ENCODE peak calls at places on chromosomes 5 and 9, in six cellular contexts. One of them, this sample, is unnamed.

GRCh38 chr9:124855944-124856773 is 2.9 kb downstream of the WDR38 start:
- DNase-seq in amniotic stem cell: no peak
- DNase-seq in cardiac fibroblast: no peak
- DNase-seq in GM23248: peak; percentile 54
- DNase-seq in NCI-H345: peak; percentile 20
- DNase-seq in spleen: peak; percentile 77
- DNase-seq in this sample: peak; percentile 49

GRCh38 chr9:28810375-28811075 is 1237.2 kb upstream of the C9orf72 start:
- DNase-seq in amniotic stem cell: no peak
- DNase-seq in GM23248: no peak
- DNase-seq in cardiac fibroblast: peak; percentile 87
- DNase-seq in NCI-H345: no peak
- DNase-seq in spleen: no peak
- DNase-seq in this sample: no peak

GRCh38 chr5:180208435-180209081 is 453 bp downstream of the RASGEF1C start:
- DNase-seq in amniotic stem cell: no peak
- DNase-seq in NCI-H345: peak; percentile 41
- DNase-seq in spleen: peak; percentile 33
- DNase-seq in GM23248: peak; percentile 16
- DNase-seq in cardiac fibroblast: no peak
- DNase-seq in this sample: no peak

GRCh38 chr9:99724640-99725039 is 97.0 kb upstream of the NR4A3 start:
- DNase-seq in spleen: no peak
- DNase-seq in GM23248: no peak
- DNase-seq in amniotic stem cell: no peak
- DNase-seq in cardiac fibroblast: no peak
- DNase-seq in NCI-H345: no peak
- DNase-seq in this sample: no peak

GRCh38 chr9:126702501-126703329 is 89.0 kb downstream of the LMX1B start:
- DNase-seq in NCI-H345: no peak
- DNase-seq in amniotic stem cell: no peak
- DNase-seq in GM23248: peak; percentile 17
- DNase-seq in cardiac fibroblast: no peak
- DNase-seq in spleen: peak; percentile 79
- DNase-seq in this sample: peak; percentile 66

GRCh38 chr5:169716287-169716686 is 79.2 kb downstream of the DOCK2 start:
- DNase-seq in amniotic stem cell: no peak
- DNase-seq in cardiac fibroblast: peak; percentile 87
- DNase-seq in NCI-H345: no peak
- DNase-seq in spleen: no peak
- DNase-seq in GM23248: peak; percentile 77
- DNase-seq in this sample: peak; percentile 60

GRCh38 chr5:35303152-35303551 is 72.9 kb upstream of the PRLR start:
- DNase-seq in GM23248: no peak
- DNase-seq in spleen: no peak
- DNase-seq in amniotic stem cell: no peak
- DNase-seq in NCI-H345: no peak
- DNase-seq in cardiac fibroblast: no peak
- DNase-seq in this sample: no peak

GRCh38 chr9:38371495-38371894 is 21.0 kb upstream of the ALDH1B1 start:
- DNase-seq in amniotic stem cell: no peak
- DNase-seq in NCI-H345: peak; percentile 57
- DNase-seq in cardiac fibroblast: peak; percentile 35
- DNase-seq in GM23248: peak; percentile 42
- DNase-seq in spleen: no peak
- DNase-seq in this sample: peak; percentile 42

GRCh38 chr5:126811515-126812198 is 34.7 kb downstream of the LMNB1 start:
- DNase-seq in amniotic stem cell: no peak
- DNase-seq in spleen: no peak
- DNase-seq in GM23248: peak; percentile 68
- DNase-seq in NCI-H345: no peak
- DNase-seq in cardiac fibroblast: peak; percentile 79
- DNase-seq in this sample: peak; percentile 40

GRCh38 chr9:87889882-87890252 is 7.2 kb downstream of the SPATA31E1 start:
- DNase-seq in cardiac fibroblast: no peak
- DNase-seq in NCI-H345: no peak
- DNase-seq in spleen: no peak
- DNase-seq in amniotic stem cell: no peak
- DNase-seq in GM23248: no peak
- DNase-seq in this sample: no peak

GRCh38 chr9:89845862-89846261 is 241.1 kb downstream of the GADD45G start:
- DNase-seq in NCI-H345: no peak
- DNase-seq in cardiac fibroblast: no peak
- DNase-seq in amniotic stem cell: no peak
- DNase-seq in spleen: peak; percentile 27
- DNase-seq in GM23248: no peak
- DNase-seq in this sample: no peak

GRCh38 chr9:128607642-128608350 is 48.9 kb downstream of the DYNC2I2 start:
- DNase-seq in cardiac fibroblast: peak; percentile 23
- DNase-seq in NCI-H345: no peak
- DNase-seq in GM23248: peak; percentile 50
- DNase-seq in amniotic stem cell: no peak
- DNase-seq in spleen: no peak
- DNase-seq in this sample: no peak

GRCh38 chr9:108956098-108956533 is 21.9 kb downstream of the ABITRAM start:
- DNase-seq in NCI-H345: no peak
- DNase-seq in amniotic stem cell: no peak
- DNase-seq in cardiac fibroblast: no peak
- DNase-seq in spleen: no peak
- DNase-seq in GM23248: no peak
- DNase-seq in this sample: no peak

GRCh38 chr5:94908889-94909480 is 290.5 kb downstream of the SLF1 start:
- DNase-seq in NCI-H345: peak; percentile 45
- DNase-seq in cardiac fibroblast: peak; percentile 73
- DNase-seq in GM23248: peak; percentile 55
- DNase-seq in spleen: no peak
- DNase-seq in amniotic stem cell: peak; percentile 40
- DNase-seq in this sample: peak; percentile 41

GRCh38 chr9:36744678-36745077 is 172.0 kb downstream of the MELK start:
- DNase-seq in cardiac fibroblast: no peak
- DNase-seq in amniotic stem cell: no peak
- DNase-seq in GM23248: no peak
- DNase-seq in NCI-H345: no peak
- DNase-seq in spleen: no peak
- DNase-seq in this sample: no peak

GRCh38 chr5:80034962-80035821 is at the start of gene THBS4:
- DNase-seq in amniotic stem cell: no peak
- DNase-seq in spleen: no peak
- DNase-seq in NCI-H345: no peak
- DNase-seq in cardiac fibroblast: no peak
- DNase-seq in GM23248: peak; percentile 16
- DNase-seq in this sample: peak; percentile 27

GRCh38 chr5:41527201-41527779 is 16.9 kb upstream of the PLCXD3 start:
- DNase-seq in spleen: no peak
- DNase-seq in NCI-H345: no peak
- DNase-seq in cardiac fibroblast: peak; percentile 99
- DNase-seq in amniotic stem cell: peak; percentile 55
- DNase-seq in GM23248: peak; percentile 98
- DNase-seq in this sample: peak; percentile 66

GRCh38 chr9:134800791-134801339 is 79.7 kb upstream of the FCN2 start:
- DNase-seq in spleen: no peak
- DNase-seq in NCI-H345: no peak
- DNase-seq in GM23248: no peak
- DNase-seq in cardiac fibroblast: no peak
- DNase-seq in amniotic stem cell: no peak
- DNase-seq in this sample: no peak

GRCh38 chr9:92151691-92152393 is 36.6 kb upstream of the SPTLC1 start:
- DNase-seq in spleen: no peak
- DNase-seq in cardiac fibroblast: peak; percentile 95
- DNase-seq in amniotic stem cell: no peak
- DNase-seq in GM23248: peak; percentile 97
- DNase-seq in NCI-H345: peak; percentile 75
- DNase-seq in this sample: peak; percentile 71

GRCh38 chr5:92560698-92561361 is 1020.2 kb downstream of the NR2F1-AS1 start:
- DNase-seq in amniotic stem cell: no peak
- DNase-seq in NCI-H345: peak; percentile 46
- DNase-seq in cardiac fibroblast: peak; percentile 65
- DNase-seq in spleen: no peak
- DNase-seq in GM23248: peak; percentile 82
- DNase-seq in this sample: peak; percentile 43

GRCh38 chr5:168425997-168426863 is 60.0 kb upstream of the RARS1 start:
- DNase-seq in GM23248: no peak
- DNase-seq in spleen: no peak
- DNase-seq in NCI-H345: no peak
- DNase-seq in cardiac fibroblast: no peak
- DNase-seq in amniotic stem cell: no peak
- DNase-seq in this sample: no peak

GRCh38 chr9:101146508-101146907 is 118.0 kb downstream of the PLPPR1 start:
- DNase-seq in NCI-H345: no peak
- DNase-seq in spleen: no peak
- DNase-seq in GM23248: no peak
- DNase-seq in amniotic stem cell: no peak
- DNase-seq in cardiac fibroblast: no peak
- DNase-seq in this sample: no peak

GRCh38 chr9:121201045-121201737 is 478 bp downstream of the RAB14 start:
- DNase-seq in NCI-H345: peak; percentile 13
- DNase-seq in amniotic stem cell: no peak
- DNase-seq in spleen: peak; percentile 94
- DNase-seq in cardiac fibroblast: no peak
- DNase-seq in GM23248: peak; percentile 71
- DNase-seq in this sample: peak; percentile 53

GRCh38 chr5:150217874-150218692 is 28.2 kb downstream of the SLC6A7 start:
- DNase-seq in NCI-H345: peak; percentile 79
- DNase-seq in GM23248: peak; percentile 84
- DNase-seq in spleen: peak; percentile 91
- DNase-seq in cardiac fibroblast: peak; percentile 88
- DNase-seq in amniotic stem cell: no peak
- DNase-seq in this sample: peak; percentile 94

GRCh38 chr5:141668601-141669265 is 13.3 kb downstream of the ARAP3 start:
- DNase-seq in GM23248: peak; percentile 46
- DNase-seq in spleen: no peak
- DNase-seq in amniotic stem cell: no peak
- DNase-seq in NCI-H345: no peak
- DNase-seq in cardiac fibroblast: no peak
- DNase-seq in this sample: no peak

GRCh38 chr9:114098660-114099522 is at the start of gene KIF12:
- DNase-seq in spleen: no peak
- DNase-seq in NCI-H345: peak; percentile 75
- DNase-seq in amniotic stem cell: no peak
- DNase-seq in cardiac fibroblast: no peak
- DNase-seq in GM23248: peak; percentile 26
- DNase-seq in this sample: peak; percentile 43

GRCh38 chr5:1959231-1959630 is 76.5 kb upstream of the IRX4 start:
- DNase-seq in amniotic stem cell: no peak
- DNase-seq in NCI-H345: no peak
- DNase-seq in spleen: no peak
- DNase-seq in GM23248: no peak
- DNase-seq in cardiac fibroblast: no peak
- DNase-seq in this sample: no peak

GRCh38 chr5:89087551-89088318 is 204.8 kb upstream of the MEF2C start:
- DNase-seq in cardiac fibroblast: no peak
- DNase-seq in NCI-H345: no peak
- DNase-seq in spleen: no peak
- DNase-seq in GM23248: no peak
- DNase-seq in amniotic stem cell: no peak
- DNase-seq in this sample: no peak

GRCh38 chr9:12813960-12814876 is 39.4 kb downstream of the LURAP1L start:
- DNase-seq in GM23248: peak; percentile 99
- DNase-seq in amniotic stem cell: peak; percentile 88
- DNase-seq in NCI-H345: peak; percentile 80
- DNase-seq in cardiac fibroblast: peak; percentile 99
- DNase-seq in spleen: no peak
- DNase-seq in this sample: peak; percentile 77

GRCh38 chr9:2465921-2466460 is 155.6 kb upstream of the VLDLR start:
- DNase-seq in amniotic stem cell: no peak
- DNase-seq in spleen: no peak
- DNase-seq in NCI-H345: peak; percentile 51
- DNase-seq in cardiac fibroblast: no peak
- DNase-seq in GM23248: no peak
- DNase-seq in this sample: no peak

GRCh38 chr5:36414869-36415282 is 113.2 kb upstream of the RANBP3L start:
- DNase-seq in cardiac fibroblast: peak; percentile 73
- DNase-seq in spleen: no peak
- DNase-seq in GM23248: peak; percentile 82
- DNase-seq in NCI-H345: peak; percentile 14
- DNase-seq in amniotic stem cell: no peak
- DNase-seq in this sample: peak; percentile 64

GRCh38 chr5:76542887-76543690 is 80.1 kb downstream of the F2RL2 start:
- DNase-seq in spleen: peak; percentile 85
- DNase-seq in GM23248: no peak
- DNase-seq in amniotic stem cell: no peak
- DNase-seq in cardiac fibroblast: no peak
- DNase-seq in NCI-H345: no peak
- DNase-seq in this sample: no peak

GRCh38 chr5:72472666-72473422 is 34.4 kb downstream of the ZNF366 start:
- DNase-seq in amniotic stem cell: no peak
- DNase-seq in cardiac fibroblast: peak; percentile 34
- DNase-seq in GM23248: peak; percentile 56
- DNase-seq in NCI-H345: no peak
- DNase-seq in spleen: no peak
- DNase-seq in this sample: peak; percentile 28

GRCh38 chr5:154092356-154092755 is 53.6 kb downstream of the MFAP3 start:
- DNase-seq in amniotic stem cell: no peak
- DNase-seq in NCI-H345: no peak
- DNase-seq in cardiac fibroblast: peak; percentile 31
- DNase-seq in spleen: no peak
- DNase-seq in GM23248: peak; percentile 47
- DNase-seq in this sample: peak; percentile 53

GRCh38 chr5:13771011-13771571 is 173.4 kb downstream of the DNAH5 start:
- DNase-seq in GM23248: peak; percentile 62
- DNase-seq in NCI-H345: no peak
- DNase-seq in cardiac fibroblast: peak; percentile 8
- DNase-seq in amniotic stem cell: no peak
- DNase-seq in spleen: no peak
- DNase-seq in this sample: peak; percentile 15

GRCh38 chr5:171484460-171484899 is 65.0 kb downstream of the FGF18 start:
- DNase-seq in amniotic stem cell: no peak
- DNase-seq in cardiac fibroblast: peak; percentile 39
- DNase-seq in GM23248: peak; percentile 44
- DNase-seq in NCI-H345: no peak
- DNase-seq in spleen: no peak
- DNase-seq in this sample: peak; percentile 75

GRCh38 chr9:137305788-137306545 is 3.9 kb upstream of the NRARP start:
- DNase-seq in NCI-H345: no peak
- DNase-seq in GM23248: no peak
- DNase-seq in cardiac fibroblast: no peak
- DNase-seq in spleen: peak; percentile 73
- DNase-seq in amniotic stem cell: no peak
- DNase-seq in this sample: no peak